ENCODE peak calls at places on chromosomes 1 and 21, in ten cellular contexts. B, Z, V, H, K, O, R, E, C and Q are unnamed samples.

GRCh38 chr1:165726169-165726568 is 27.8 kb upstream of the ALDH9A1 start:
- DNase-seq in B (no peak), Z (no peak), V (no peak), H (no peak), K (no peak), O (no peak), R (no peak), E (no peak), C (no peak), Q (no peak)

GRCh38 chr1:185400057-185400456 is 83.0 kb upstream of the IVNS1ABP start:
- DNase-seq in B (peak), Z (no peak), V (no peak), H (no peak), K (peak), O (no peak), R (no peak), E (no peak), C (no peak), Q (no peak)

GRCh38 chr1:72037745-72038343 is 244.5 kb downstream of the NEGR1 start:
- DNase-seq in B (peak), Z (peak), V (peak), H (no peak), K (no peak), O (no peak), R (peak), E (no peak), C (peak), Q (no peak)

GRCh38 chr21:41899431-41900202 is 20.5 kb upstream of the PRDM15 start:
- DNase-seq in B (no peak), Z (no peak), V (no peak), H (no peak), K (no peak), O (no peak), R (no peak), E (no peak), C (no peak), Q (no peak)

GRCh38 chr1:206706298-206706791 is 21.6 kb downstream of the MAPKAPK2 start:
- DNase-seq in B (peak), Z (no peak), V (no peak), H (peak), K (no peak), O (peak), R (no peak), E (peak), C (no peak), Q (no peak)

GRCh38 chr1:201350884-201351283 is 26.6 kb downstream of the TNNT2 start:
- DNase-seq in B (no peak), Z (no peak), V (no peak), H (no peak), K (no peak), O (no peak), R (no peak), E (no peak), C (no peak), Q (no peak)

GRCh38 chr1:244861683-244862082 is 2.7 kb downstream of the HNRNPU start:
- DNase-seq in B (no peak), Z (no peak), V (no peak), H (no peak), K (no peak), O (no peak), R (no peak), E (no peak), C (no peak), Q (no peak)

GRCh38 chr1:111736548-111737215 is 2.5 kb downstream of the INKA2 start:
- DNase-seq in B (no peak), Z (no peak), V (no peak), H (peak), K (no peak), O (peak), R (no peak), E (peak), C (no peak), Q (no peak)

GRCh38 chr1:77024500-77024899 is 157.2 kb downstream of the ST6GALNAC5 start:
- DNase-seq in B (no peak), Z (no peak), V (no peak), H (no peak), K (no peak), O (no peak), R (no peak), E (no peak), C (no peak), Q (no peak)

GRCh38 chr1:63051886-63052285 is 268.0 kb downstream of the ATG4C start:
- DNase-seq in B (no peak), Z (no peak), V (no peak), H (no peak), K (no peak), O (no peak), R (no peak), E (no peak), C (no peak), Q (no peak)

GRCh38 chr1:203296456-203297073 is 8.8 kb upstream of the BTG2 start:
- DNase-seq in B (no peak), Z (no peak), V (no peak), H (no peak), K (no peak), O (peak), R (no peak), E (no peak), C (no peak), Q (peak)

GRCh38 chr1:171160611-171161354 is 24.3 kb upstream of the FMO2 start:
- DNase-seq in B (no peak), Z (no peak), V (peak), H (no peak), K (no peak), O (no peak), R (no peak), E (no peak), C (no peak), Q (no peak)

GRCh38 chr1:108704501-108704900 is 8.2 kb upstream of the FNDC7 start:
- DNase-seq in B (peak), Z (no peak), V (no peak), H (no peak), K (no peak), O (no peak), R (no peak), E (no peak), C (no peak), Q (no peak)

GRCh38 chr1:172236958-172237357 is 183.5 kb upstream of the C1orf105 start:
- DNase-seq in B (no peak), Z (no peak), V (no peak), H (no peak), K (no peak), O (no peak), R (no peak), E (no peak), C (no peak), Q (no peak)

GRCh38 chr21:37669249-37669648 is 247.0 kb downstream of the KCNJ6 start:
- DNase-seq in B (no peak), Z (no peak), V (no peak), H (no peak), K (no peak), O (no peak), R (no peak), E (no peak), C (no peak), Q (no peak)